ENCODE peak calls at places on chromosomes 1 and 21, in seven cellular contexts. M is IMR-90, Y is mesenchymal stem cell, T is mesendoderm, E is neuronal stem cell, X is H9, R is H1. H is an unnamed sample.

GRCh38 chr1:208349679-208350330 is 105.6 kb upstream of the PLXNA2 start:
- DNase-seq in M (no peak), Y (no peak), T (peak; percentile 68), E (peak; percentile 60), X (peak; percentile 36), R (no peak), H (no peak)

GRCh38 chr1:175735144-175735543 is 8.3 kb downstream of the TNR start:
- DNase-seq in M (no peak), Y (no peak), T (no peak), E (no peak), X (no peak), R (no peak), H (no peak)

GRCh38 chr1:41102208-41102607 is 80.7 kb upstream of the SLFNL1 start:
- DNase-seq in M (peak; percentile 97), Y (peak; percentile 19), T (no peak), E (no peak), X (no peak), R (no peak), H (no peak)

GRCh38 chr21:44759628-44760285 is 41.9 kb downstream of the UBE2G2 start:
- DNase-seq in M (no peak), Y (no peak), T (no peak), E (no peak), X (peak; percentile 19), R (no peak), H (no peak)

GRCh38 chr1:110556471-110556807 is 37.5 kb upstream of the KCNA10 start:
- DNase-seq in M (no peak), Y (no peak), T (no peak), E (no peak), X (peak; percentile 26), R (no peak), H (no peak)

GRCh38 chr1:179091691-179092165 is 9.9 kb downstream of the TOR3A start:
- DNase-seq in M (peak; percentile 63), Y (peak; percentile 84), T (no peak), E (no peak), X (no peak), R (no peak), H (no peak)

GRCh38 chr1:164716992-164717703 is 158.2 kb downstream of the PBX1 start:
- DNase-seq in M (peak; percentile 64), Y (peak; percentile 17), T (no peak), E (no peak), X (no peak), R (no peak), H (no peak)

GRCh38 chr1:218686258-218686657 is 341.1 kb downstream of the TGFB2 start:
- DNase-seq in M (peak; percentile 79), Y (peak; percentile 85), T (no peak), E (no peak), X (no peak), R (no peak), H (no peak)

GRCh38 chr1:30806381-30807317 is 49.1 kb upstream of the LAPTM5 start:
- DNase-seq in M (no peak), Y (no peak), T (no peak), E (no peak), X (no peak), R (no peak), H (no peak)

GRCh38 chr1:201219481-201220387 is 29.1 kb downstream of the IGFN1 start:
- DNase-seq in M (no peak), Y (no peak), T (no peak), E (no peak), X (no peak), R (no peak), H (peak; percentile 96)

GRCh38 chr1:54257876-54258275 is 57.9 kb downstream of the MRPL37 start:
- DNase-seq in M (no peak), Y (no peak), T (no peak), E (no peak), X (no peak), R (no peak), H (no peak)

GRCh38 chr1:186275818-186276217 is 99.2 kb downstream of the TPR start:
- DNase-seq in M (no peak), Y (no peak), T (no peak), E (no peak), X (no peak), R (no peak), H (no peak)

GRCh38 chr1:207645632-207646081 is 724 bp downstream of the CR1L start:
- DNase-seq in M (no peak), Y (no peak), T (no peak), E (no peak), X (no peak), R (no peak), H (no peak)

GRCh38 chr1:916173-917075 is 7.3 kb upstream of the SAMD11 start:
- DNase-seq in M (no peak), Y (no peak), T (no peak), E (no peak), X (no peak), R (no peak), H (no peak)

GRCh38 chr1:34266127-34266951 is 89.6 kb downstream of the C1orf94 start:
- DNase-seq in M (no peak), Y (no peak), T (peak; percentile 66), E (no peak), X (peak; percentile 42), R (no peak), H (no peak)

GRCh38 chr1:45266151-45266801 is 59.9 kb upstream of the ZSWIM5 start:
- DNase-seq in M (peak; percentile 91), Y (peak; percentile 79), T (peak; percentile 15), E (no peak), X (no peak), R (no peak), H (no peak)

GRCh38 chr1:246280551-246280950 is 226.5 kb downstream of the SMYD3 start:
- DNase-seq in M (peak; percentile 60), Y (peak; percentile 48), T (peak; percentile 29), E (no peak), X (no peak), R (no peak), H (peak; percentile 54)

GRCh38 chr1:125065821-125066180 is 3881.0 kb downstream of the SRGAP2C start:
- DNase-seq in M (no peak), Y (no peak), T (no peak), E (no peak), X (no peak), R (no peak), H (no peak)

GRCh38 chr1:30525980-30526651 is 197.3 kb downstream of the MATN1 start:
- DNase-seq in M (peak; percentile 44), Y (peak; percentile 3), T (peak; percentile 37), E (no peak), X (no peak), R (no peak), H (no peak)

GRCh38 chr1:108050134-108050533 is 85.2 kb upstream of the VAV3 start:
- DNase-seq in M (no peak), Y (no peak), T (no peak), E (no peak), X (no peak), R (no peak), H (no peak)

GRCh38 chr1:169312084-169312954 is 55.3 kb downstream of the NME7 start:
- DNase-seq in M (peak; percentile 98), Y (peak; percentile 97), T (peak; percentile 61), E (no peak), X (no peak), R (no peak), H (peak; percentile 65)

GRCh38 chr1:110176299-110176956 is 26.1 kb downstream of the SLC6A17 start:
- DNase-seq in M (no peak), Y (no peak), T (no peak), E (no peak), X (no peak), R (no peak), H (no peak)

GRCh38 chr1:156750191-156750931 is 1.1 kb downstream of the HDGF start:
- DNase-seq in M (no peak), Y (no peak), T (peak; percentile 44), E (no peak), X (no peak), R (no peak), H (peak; percentile 10)

GRCh38 chr1:156750932-156751723 is at the start of gene HDGF:
- DNase-seq in M (no peak), Y (peak; percentile 62), T (peak; percentile 68), E (no peak), X (no peak), R (no peak), H (peak; percentile 85)

GRCh38 chr1:156747737-156748669 is 3.5 kb downstream of the HDGF start:
- DNase-seq in M (no peak), Y (peak; percentile 40), T (peak; percentile 47), E (no peak), X (no peak), R (no peak), H (peak; percentile 15)

GRCh38 chr1:156748670-156749428 is 2.6 kb downstream of the HDGF start:
- DNase-seq in M (peak; percentile 63), Y (peak; percentile 93), T (peak; percentile 37), E (no peak), X (no peak), R (no peak), H (peak; percentile 66)

GRCh38 chr1:156749429-156750118 is 1.9 kb downstream of the HDGF start:
- DNase-seq in M (no peak), Y (no peak), T (no peak), E (no peak), X (no peak), R (no peak), H (peak; percentile 47)
- H3K4me1 ChIP-seq in M (peaks cover 35% of the 10 kb centered on the region), Y (peaks cover 45% of the 10 kb centered on the region), T (peaks cover 33% of the 10 kb centered on the region), E (peaks cover 37% of the 10 kb centered on the region), X (peaks cover 28% of the 10 kb centered on the region), R (peaks cover 37% of the 10 kb centered on the region), H (peaks cover 46% of the 10 kb centered on the region)

GRCh38 chr21:26788783-26789182 is 56.4 kb downstream of the ADAMTS1 start:
- DNase-seq in M (peak; percentile 27), Y (no peak), T (no peak), E (no peak), X (no peak), R (no peak), H (no peak)
- H2AK5ac ChIP-seq in M (no peak overlapping the region), Y (no peak overlapping the region), T (no peak overlapping the region), E (no peak overlapping the region), X (no peak overlapping the region), R (no peak overlapping the region), H (no peak overlapping the region)

DNA sequence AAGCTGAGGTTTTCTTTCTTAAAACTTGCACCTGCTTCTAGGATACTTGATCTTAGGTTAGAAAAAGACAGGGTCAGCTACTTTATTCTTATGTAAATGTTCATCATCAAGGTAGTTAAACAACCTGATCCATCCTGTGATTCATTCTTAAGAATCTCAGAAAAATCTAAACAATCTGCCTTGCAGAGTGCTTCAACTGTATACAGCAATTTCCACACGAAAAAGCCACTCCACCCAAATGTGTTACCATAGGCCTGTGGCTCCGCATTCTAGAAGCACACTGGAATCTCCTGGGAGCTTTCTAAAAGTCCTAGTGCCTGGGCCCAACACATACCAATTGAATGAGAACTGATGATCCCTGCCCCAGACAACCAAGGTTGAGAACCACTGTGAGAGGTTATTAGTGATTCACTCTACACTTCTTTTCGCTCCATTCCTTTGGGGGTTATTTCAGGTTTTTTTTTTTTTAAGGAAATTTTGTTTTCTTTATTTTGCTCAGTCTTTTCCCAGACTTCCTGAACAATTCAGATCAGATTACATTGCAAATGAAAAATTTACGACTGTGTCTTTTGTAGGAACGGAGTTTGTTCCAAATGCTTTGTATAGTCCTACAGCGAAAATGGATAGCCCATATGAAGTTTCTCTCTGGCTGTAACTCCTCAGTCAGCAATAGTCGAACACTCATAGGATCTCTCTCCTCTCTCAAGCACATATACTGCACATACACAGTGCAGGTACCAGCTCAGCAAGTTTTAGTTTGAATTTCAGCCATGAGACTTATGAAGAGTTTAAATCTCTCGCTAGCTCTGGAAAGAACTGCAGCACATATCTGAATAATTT is 16.1 kb downstream of the SMYD2 start:
- DNase-seq in M (peak; percentile 90), Y (peak; percentile 77), T (peak; percentile 87), E (no peak), X (peak; percentile 50), R (no peak), H (peak; percentile 98)
- H3K4me1 ChIP-seq in M (peaks cover 8% of the 10 kb centered on the region), Y (peaks cover 3% of the 10 kb centered on the region), T (peaks cover 3% of the 10 kb centered on the region), E (peaks cover 7% of the 10 kb centered on the region), X (peaks cover 3% of the 10 kb centered on the region), R (no peaks in the 10 kb centered on the region), H (peaks cover 5% of the 10 kb centered on the region)

GRCh38 chr21:19603011-19603593 is 1199.5 kb upstream of the TMPRSS15 start:
- DNase-seq in M (no peak), Y (peak; percentile 1), T (no peak), E (no peak), X (no peak), R (no peak), H (no peak)
- H2AK5ac ChIP-seq in M (no peak overlapping the region), Y (no peak overlapping the region), T (no peak overlapping the region), E (no peak overlapping the region), X (no peak overlapping the region), R (no peak overlapping the region), H (no peak overlapping the region)